ENCODE peak calls at places on chromosome 9, in five cellular contexts. W, A, G, X and T are unnamed samples.

GRCh38 chr9:111957856-111958631 is 61.4 kb downstream of the UGCG start:
- DNase-seq in W (no peak), A (peak), G (no peak), X (peak), T (no peak)

GRCh38 chr9:99825158-99826046 is 3.7 kb downstream of the NR4A3 start:
- DNase-seq in W (peak), A (no peak), G (no peak), X (no peak), T (no peak)

GRCh38 chr9:131799177-131799823 is 59.4 kb upstream of the RAPGEF1 start:
- DNase-seq in W (peak), A (peak), G (no peak), X (no peak), T (no peak)

GRCh38 chr9:84317563-84317962 is 23.0 kb downstream of the SLC28A3 start:
- DNase-seq in W (peak), A (no peak), G (no peak), X (no peak), T (no peak)

GRCh38 chr9:105232207-105232606 is 12.2 kb upstream of the SLC44A1 start:
- DNase-seq in W (no peak), A (no peak), G (no peak), X (no peak), T (no peak)

GRCh38 chr9:76379494-76379893 is 14.7 kb downstream of the RFK start:
- DNase-seq in W (no peak), A (no peak), G (no peak), X (peak), T (no peak)

GRCh38 chr9:122058051-122058450 is 35.1 kb downstream of the TTLL11 start:
- DNase-seq in W (no peak), A (no peak), G (peak), X (no peak), T (no peak)

GRCh38 chr9:85262333-85262732 is 479.4 kb downstream of the AGTPBP1 start:
- DNase-seq in W (no peak), A (peak), G (no peak), X (no peak), T (no peak)

GRCh38 chr9:11269036-11269435 is 656.2 kb upstream of the PTPRD start:
- DNase-seq in W (peak), A (no peak), G (no peak), X (no peak), T (no peak)

GRCh38 chr9:129482521-129483466 is 138.1 kb downstream of the C9orf50 start:
- DNase-seq in W (peak), A (peak), G (peak), X (peak), T (peak)

GRCh38 chr9:31639444-31639843 is 745.0 kb upstream of the ACO1 start:
- DNase-seq in W (peak), A (no peak), G (no peak), X (no peak), T (no peak)

GRCh38 chr9:129064499-129064908 is 16.4 kb upstream of the DOLPP1 start:
- DNase-seq in W (no peak), A (no peak), G (no peak), X (no peak), T (no peak)

GRCh38 chr9:114072181-114073140 is 5.6 kb downstream of the AMBP start:
- DNase-seq in W (peak), A (peak), G (no peak), X (peak), T (no peak)

GRCh38 chr9:75083188-75083976 is 4.6 kb downstream of the NMRK1 start:
- DNase-seq in W (peak), A (no peak), G (no peak), X (no peak), T (no peak)

GRCh38 chr9:110260911-110261310 is 4.6 kb upstream of the TXN start:
- DNase-seq in W (no peak), A (no peak), G (no peak), X (no peak), T (no peak)